ENCODE peak calls at places on chromosome 4, in four cellular contexts. One of them, this sample, is unnamed.

GRCh38 chr4:8028884-8029568 is 89.4 kb upstream of the AFAP1 start:
- DNase-seq in AG04449: no peak
- DNase-seq in neural progenitor cell: no peak
- DNase-seq in IMR-90: no peak
- DNase-seq in this sample: no peak

GRCh38 chr4:111230265-111230664 is 607.4 kb upstream of the PITX2 start:
- DNase-seq in AG04449: peak; percentile 26
- DNase-seq in neural progenitor cell: no peak
- DNase-seq in IMR-90: peak; percentile 86
- DNase-seq in this sample: no peak

GRCh38 chr4:98394134-98394533 is 132.9 kb downstream of the RAP1GDS1 start:
- DNase-seq in AG04449: no peak
- DNase-seq in neural progenitor cell: no peak
- DNase-seq in IMR-90: peak; percentile 53
- DNase-seq in this sample: no peak

GRCh38 chr4:43411226-43411625 is 518.7 kb downstream of the GRXCR1 start:
- DNase-seq in AG04449: no peak
- DNase-seq in neural progenitor cell: no peak
- DNase-seq in IMR-90: peak; percentile 81
- DNase-seq in this sample: no peak

GRCh38 chr4:47741200-47741599 is 96.7 kb downstream of the CORIN start:
- DNase-seq in AG04449: no peak
- DNase-seq in neural progenitor cell: no peak
- DNase-seq in IMR-90: peak; percentile 29
- DNase-seq in this sample: no peak

GRCh38 chr4:147071341-147071740 is 125.7 kb upstream of the TTC29 start:
- DNase-seq in AG04449: no peak
- DNase-seq in neural progenitor cell: no peak
- DNase-seq in IMR-90: no peak
- DNase-seq in this sample: no peak

GRCh38 chr4:67393699-67394281 is 151.5 kb downstream of the CENPC start:
- DNase-seq in AG04449: peak; percentile 4
- DNase-seq in neural progenitor cell: peak; percentile 57
- DNase-seq in IMR-90: peak; percentile 50
- DNase-seq in this sample: peak; percentile 15

GRCh38 chr4:85452073-85452764 is 22.7 kb upstream of the ARHGAP24 start:
- DNase-seq in AG04449: no peak
- DNase-seq in neural progenitor cell: no peak
- DNase-seq in IMR-90: no peak
- DNase-seq in this sample: no peak

GRCh38 chr4:164800786-164801185 is 46.9 kb downstream of the SMIM31 start:
- DNase-seq in AG04449: no peak
- DNase-seq in neural progenitor cell: no peak
- DNase-seq in IMR-90: no peak
- DNase-seq in this sample: no peak

GRCh38 chr4:158016511-158016910 is 156.3 kb downstream of the GASK1B start:
- DNase-seq in AG04449: no peak
- DNase-seq in neural progenitor cell: no peak
- DNase-seq in IMR-90: peak; percentile 56
- DNase-seq in this sample: no peak

GRCh38 chr4:7043521-7044414 is 596 bp downstream of the TADA2B start:
- DNase-seq in AG04449: no peak
- DNase-seq in neural progenitor cell: no peak
- DNase-seq in IMR-90: peak; percentile 38
- DNase-seq in this sample: peak; percentile 46

GRCh38 chr4:102620697-102621497 is 119.7 kb downstream of the NFKB1 start:
- DNase-seq in AG04449: peak; percentile 66
- DNase-seq in neural progenitor cell: peak; percentile 20
- DNase-seq in IMR-90: peak; percentile 82
- DNase-seq in this sample: no peak

GRCh38 chr4:60683953-60684352 is 516.2 kb upstream of the ADGRL3 start:
- DNase-seq in AG04449: peak; percentile 71
- DNase-seq in neural progenitor cell: no peak
- DNase-seq in IMR-90: peak; percentile 94
- DNase-seq in this sample: no peak

GRCh38 chr4:187606581-187606980 is 389.0 kb upstream of the ZFP42 start:
- DNase-seq in AG04449: no peak
- DNase-seq in neural progenitor cell: peak; percentile 73
- DNase-seq in IMR-90: peak; percentile 69
- DNase-seq in this sample: peak; percentile 48

GRCh38 chr4:77930876-77931275 is 68.2 kb downstream of the MRPL1 start:
- DNase-seq in AG04449: no peak
- DNase-seq in neural progenitor cell: no peak
- DNase-seq in IMR-90: peak; percentile 31
- DNase-seq in this sample: no peak

GRCh38 chr4:139658185-139658584 is 7.4 kb upstream of the MGST2 start:
- DNase-seq in AG04449: no peak
- DNase-seq in neural progenitor cell: peak; percentile 10
- DNase-seq in IMR-90: no peak
- DNase-seq in this sample: no peak

GRCh38 chr4:186297013-186297645 is 31.1 kb downstream of the F11 start:
- DNase-seq in AG04449: peak; percentile 9
- DNase-seq in neural progenitor cell: peak; percentile 56
- DNase-seq in IMR-90: peak; percentile 70
- DNase-seq in this sample: peak; percentile 31

GRCh38 chr4:153789741-153790651 is 1.1 kb upstream of the SFRP2 start:
- DNase-seq in AG04449: no peak
- DNase-seq in neural progenitor cell: peak; percentile 88
- DNase-seq in IMR-90: no peak
- DNase-seq in this sample: peak; percentile 20

GRCh38 chr4:109921384-109921808 is 8.7 kb downstream of the EGF start:
- DNase-seq in AG04449: peak; percentile 66
- DNase-seq in neural progenitor cell: peak; percentile 90
- DNase-seq in IMR-90: peak; percentile 86
- DNase-seq in this sample: no peak

GRCh38 chr4:836781-837301 is 10.9 kb upstream of the CPLX1 start:
- DNase-seq in AG04449: no peak
- DNase-seq in neural progenitor cell: no peak
- DNase-seq in IMR-90: no peak
- DNase-seq in this sample: no peak

GRCh38 chr4:41602113-41602512 is 64.2 kb downstream of the LIMCH1 start:
- DNase-seq in AG04449: no peak
- DNase-seq in neural progenitor cell: no peak
- DNase-seq in IMR-90: no peak
- DNase-seq in this sample: no peak

GRCh38 chr4:176044589-176044951 is 21.1 kb upstream of the WDR17 start:
- DNase-seq in AG04449: no peak
- DNase-seq in neural progenitor cell: no peak
- DNase-seq in IMR-90: peak; percentile 8
- DNase-seq in this sample: no peak

GRCh38 chr4:153143527-153144348 is 60.5 kb upstream of the TRIM2 start:
- DNase-seq in AG04449: no peak
- DNase-seq in neural progenitor cell: no peak
- DNase-seq in IMR-90: peak; percentile 65
- DNase-seq in this sample: no peak

GRCh38 chr4:170853422-170854021 is 763.8 kb upstream of the AADAT start:
- DNase-seq in AG04449: no peak
- DNase-seq in neural progenitor cell: peak; percentile 77
- DNase-seq in IMR-90: no peak
- DNase-seq in this sample: peak; percentile 73

GRCh38 chr4:56613101-56613862 is 67.8 kb downstream of the HOPX start:
- DNase-seq in AG04449: no peak
- DNase-seq in neural progenitor cell: no peak
- DNase-seq in IMR-90: peak; percentile 91
- DNase-seq in this sample: no peak

GRCh38 chr4:102501176-102501634 is at the start of gene NFKB1:
- DNase-seq in AG04449: peak; percentile 45
- DNase-seq in neural progenitor cell: peak; percentile 90
- DNase-seq in IMR-90: peak; percentile 89
- DNase-seq in this sample: peak; percentile 59

GRCh38 chr4:169015237-169015636 is 5.2 kb upstream of the CBR4 start:
- DNase-seq in AG04449: no peak
- DNase-seq in neural progenitor cell: no peak
- DNase-seq in IMR-90: no peak
- DNase-seq in this sample: no peak
- TF ChIP-seq CTCF in AG04449: no peak
- TF ChIP-seq CTCF in neural progenitor cell: no peak
- TF ChIP-seq CTCF in IMR-90: no peak
- TF ChIP-seq CTCF in this sample: no peak

GRCh38 chr4:173516621-173517612 is 13.1 kb downstream of the HAND2 start:
- DNase-seq in AG04449: no peak
- DNase-seq in neural progenitor cell: peak; percentile 81
- DNase-seq in IMR-90: no peak
- DNase-seq in this sample: no peak
- TF ChIP-seq CTCF in AG04449: no peak
- TF ChIP-seq CTCF in neural progenitor cell: peak; percentile 16
- TF ChIP-seq CTCF in IMR-90: no peak
- TF ChIP-seq CTCF in this sample: no peak

GRCh38 chr4:16194199-16194598 is 32.1 kb downstream of the TAPT1 start:
- DNase-seq in AG04449: no peak
- DNase-seq in neural progenitor cell: no peak
- DNase-seq in IMR-90: peak; percentile 16
- DNase-seq in this sample: no peak
- TF ChIP-seq CTCF in AG04449: no peak
- TF ChIP-seq CTCF in neural progenitor cell: no peak
- TF ChIP-seq CTCF in IMR-90: no peak
- TF ChIP-seq CTCF in this sample: no peak

DNA sequence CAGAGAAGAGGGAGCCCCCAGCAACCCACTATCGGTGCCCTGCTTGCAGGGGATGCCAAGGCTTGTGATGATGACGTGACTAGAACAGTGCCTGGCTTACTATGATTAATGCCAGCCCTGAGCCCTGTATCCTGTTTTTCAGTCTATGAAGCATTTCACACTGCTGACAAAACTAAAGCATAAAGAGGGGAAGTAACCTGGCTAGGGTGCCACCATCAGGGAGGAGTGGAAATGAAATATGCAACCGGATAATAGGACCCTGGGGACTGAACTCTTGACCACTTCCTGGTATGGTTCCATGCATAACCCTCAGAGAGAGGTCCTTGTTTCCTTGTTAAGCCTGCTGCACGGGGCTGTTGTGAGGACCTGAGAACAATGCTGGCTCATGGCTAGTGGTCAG is 50.3 kb downstream of the MED28 start:
- DNase-seq in AG04449: no peak
- DNase-seq in neural progenitor cell: no peak
- DNase-seq in IMR-90: no peak
- DNase-seq in this sample: no peak
- TF ChIP-seq CTCF in AG04449: no peak
- TF ChIP-seq CTCF in neural progenitor cell: no peak
- TF ChIP-seq CTCF in IMR-90: no peak
- TF ChIP-seq CTCF in this sample: no peak

GRCh38 chr4:31791666-31792065 is 1071.5 kb downstream of the PCDH7 start:
- DNase-seq in AG04449: no peak
- DNase-seq in neural progenitor cell: peak; percentile 18
- DNase-seq in IMR-90: no peak
- DNase-seq in this sample: no peak

GRCh38 chr4:31788676-31789075 is 1068.5 kb downstream of the PCDH7 start:
- DNase-seq in AG04449: no peak
- DNase-seq in neural progenitor cell: peak; percentile 78
- DNase-seq in IMR-90: no peak
- DNase-seq in this sample: no peak

GRCh38 chr4:31793907-31794306 is 1073.7 kb downstream of the PCDH7 start:
- DNase-seq in AG04449: no peak
- DNase-seq in neural progenitor cell: no peak
- DNase-seq in IMR-90: no peak
- DNase-seq in this sample: no peak
- TF ChIP-seq CTCF in AG04449: no peak
- TF ChIP-seq CTCF in neural progenitor cell: peak; percentile 42
- TF ChIP-seq CTCF in IMR-90: peak; percentile 13
- TF ChIP-seq CTCF in this sample: peak; percentile 66

GRCh38 chr4:138053601-138054322 is 188.4 kb downstream of the SLC7A11 start:
- DNase-seq in AG04449: peak; percentile 64
- DNase-seq in neural progenitor cell: no peak
- DNase-seq in IMR-90: peak; percentile 94
- DNase-seq in this sample: no peak
- TF ChIP-seq CTCF in AG04449: no peak
- TF ChIP-seq CTCF in neural progenitor cell: no peak
- TF ChIP-seq CTCF in IMR-90: no peak
- TF ChIP-seq CTCF in this sample: no peak

GRCh38 chr4:104352211-104352610 is 142.5 kb downstream of the CXXC4 start:
- DNase-seq in AG04449: no peak
- DNase-seq in neural progenitor cell: peak; percentile 17
- DNase-seq in IMR-90: no peak
- DNase-seq in this sample: no peak
- TF ChIP-seq CTCF in AG04449: no peak
- TF ChIP-seq CTCF in neural progenitor cell: peak; percentile 45
- TF ChIP-seq CTCF in IMR-90: no peak
- TF ChIP-seq CTCF in this sample: peak; percentile 34